ENCODE peak calls at places on chromosomes 7 and 10, in six cellular contexts. One of them, this sample, is unnamed.

GRCh38 chr7:149027055-149027454 is 1.2 kb downstream of the PDIA4 start:
- DNase-seq in cardiac muscle cell: no peak
- DNase-seq in prostate gland: no peak
- DNase-seq in IMR-90: no peak
- DNase-seq in pancreas: no peak
- DNase-seq in fibroblast of lung: no peak
- DNase-seq in this sample: no peak

GRCh38 chr10:3902054-3902808 is 117.2 kb upstream of the KLF6 start:
- DNase-seq in fibroblast of lung: peak
- DNase-seq in cardiac muscle cell: peak
- DNase-seq in IMR-90: no peak
- DNase-seq in prostate gland: no peak
- DNase-seq in pancreas: no peak
- DNase-seq in this sample: no peak

GRCh38 chr7:137440434-137440830 is 96.9 kb upstream of the PTN start:
- DNase-seq in IMR-90: no peak
- DNase-seq in prostate gland: no peak
- DNase-seq in pancreas: no peak
- DNase-seq in cardiac muscle cell: no peak
- DNase-seq in fibroblast of lung: no peak
- DNase-seq in this sample: no peak

GRCh38 chr10:36349445-36350063 is 707.5 kb upstream of the FZD8 start:
- DNase-seq in IMR-90: peak
- DNase-seq in prostate gland: no peak
- DNase-seq in fibroblast of lung: peak
- DNase-seq in pancreas: no peak
- DNase-seq in cardiac muscle cell: peak
- DNase-seq in this sample: no peak

GRCh38 chr7:131170440-131171105 is 157.1 kb upstream of the MKLN1 start:
- DNase-seq in pancreas: no peak
- DNase-seq in cardiac muscle cell: peak
- DNase-seq in IMR-90: peak
- DNase-seq in prostate gland: no peak
- DNase-seq in fibroblast of lung: no peak
- DNase-seq in this sample: no peak

GRCh38 chr7:151348970-151349369 is 7.4 kb downstream of the NUB1 start:
- DNase-seq in fibroblast of lung: no peak
- DNase-seq in pancreas: no peak
- DNase-seq in prostate gland: no peak
- DNase-seq in IMR-90: no peak
- DNase-seq in cardiac muscle cell: no peak
- DNase-seq in this sample: no peak

GRCh38 chr7:94424336-94424735 is 29.6 kb downstream of the COL1A2 start:
- DNase-seq in cardiac muscle cell: no peak
- DNase-seq in IMR-90: no peak
- DNase-seq in prostate gland: no peak
- DNase-seq in fibroblast of lung: no peak
- DNase-seq in pancreas: no peak
- DNase-seq in this sample: no peak

GRCh38 chr10:35386594-35387174 is 50.4 kb downstream of the CCNY start:
- DNase-seq in cardiac muscle cell: peak
- DNase-seq in pancreas: peak
- DNase-seq in IMR-90: peak
- DNase-seq in fibroblast of lung: peak
- DNase-seq in prostate gland: no peak
- DNase-seq in this sample: no peak

GRCh38 chr7:105675873-105676484 is 94.7 kb upstream of the EFCAB10 start:
- DNase-seq in pancreas: peak
- DNase-seq in cardiac muscle cell: no peak
- DNase-seq in fibroblast of lung: no peak
- DNase-seq in prostate gland: no peak
- DNase-seq in IMR-90: no peak
- DNase-seq in this sample: no peak

GRCh38 chr7:33152087-33152486 is 22.7 kb downstream of the BBS9 start:
- DNase-seq in pancreas: no peak
- DNase-seq in prostate gland: no peak
- DNase-seq in fibroblast of lung: no peak
- DNase-seq in IMR-90: no peak
- DNase-seq in cardiac muscle cell: no peak
- DNase-seq in this sample: no peak

GRCh38 chr10:69567920-69568319 is 5.3 kb downstream of the NEUROG3 start:
- DNase-seq in fibroblast of lung: peak
- DNase-seq in IMR-90: peak
- DNase-seq in pancreas: peak
- DNase-seq in cardiac muscle cell: peak
- DNase-seq in prostate gland: no peak
- DNase-seq in this sample: no peak

GRCh38 chr10:3043512-3044368 is 23.6 kb upstream of the PFKP start:
- DNase-seq in IMR-90: peak
- DNase-seq in prostate gland: peak
- DNase-seq in fibroblast of lung: peak
- DNase-seq in pancreas: no peak
- DNase-seq in cardiac muscle cell: peak
- DNase-seq in this sample: no peak

GRCh38 chr10:93813507-93814465 is 56.0 kb downstream of the LGI1 start:
- DNase-seq in fibroblast of lung: peak
- DNase-seq in pancreas: peak
- DNase-seq in IMR-90: peak
- DNase-seq in prostate gland: peak
- DNase-seq in cardiac muscle cell: peak
- DNase-seq in this sample: no peak

GRCh38 chr10:120854388-120854787 is 3.2 kb downstream of the WDR11 start:
- DNase-seq in IMR-90: no peak
- DNase-seq in pancreas: no peak
- DNase-seq in prostate gland: no peak
- DNase-seq in cardiac muscle cell: no peak
- DNase-seq in fibroblast of lung: no peak
- DNase-seq in this sample: no peak

GRCh38 chr10:108050626-108051025 is 886.1 kb upstream of the SORCS1 start:
- DNase-seq in fibroblast of lung: no peak
- DNase-seq in IMR-90: no peak
- DNase-seq in pancreas: no peak
- DNase-seq in prostate gland: no peak
- DNase-seq in cardiac muscle cell: no peak
- DNase-seq in this sample: no peak

GRCh38 chr7:115634633-115635032 is 395.9 kb downstream of the TFEC start:
- DNase-seq in pancreas: no peak
- DNase-seq in fibroblast of lung: peak
- DNase-seq in prostate gland: no peak
- DNase-seq in cardiac muscle cell: peak
- DNase-seq in IMR-90: no peak
- DNase-seq in this sample: no peak

GRCh38 chr7:39130740-39131538 is 153.2 kb downstream of the POU6F2 start:
- DNase-seq in prostate gland: no peak
- DNase-seq in fibroblast of lung: no peak
- DNase-seq in cardiac muscle cell: no peak
- DNase-seq in pancreas: peak
- DNase-seq in IMR-90: no peak
- DNase-seq in this sample: no peak

GRCh38 chr10:3404381-3404780 is 231.8 kb upstream of the PITRM1 start:
- DNase-seq in fibroblast of lung: no peak
- DNase-seq in pancreas: no peak
- DNase-seq in cardiac muscle cell: no peak
- DNase-seq in prostate gland: no peak
- DNase-seq in IMR-90: no peak
- DNase-seq in this sample: no peak

GRCh38 chr7:25615603-25616002 is 387.3 kb upstream of the NPVF start:
- DNase-seq in prostate gland: no peak
- DNase-seq in fibroblast of lung: no peak
- DNase-seq in IMR-90: no peak
- DNase-seq in cardiac muscle cell: no peak
- DNase-seq in pancreas: no peak
- DNase-seq in this sample: no peak

GRCh38 chr10:13420532-13421307 is 72.6 kb upstream of the SEPHS1 start:
- DNase-seq in fibroblast of lung: no peak
- DNase-seq in cardiac muscle cell: no peak
- DNase-seq in IMR-90: no peak
- DNase-seq in pancreas: no peak
- DNase-seq in prostate gland: no peak
- DNase-seq in this sample: no peak

GRCh38 chr7:136687693-136688322 is 180.6 kb upstream of the CHRM2 start:
- DNase-seq in IMR-90: peak
- DNase-seq in pancreas: no peak
- DNase-seq in prostate gland: no peak
- DNase-seq in fibroblast of lung: peak
- DNase-seq in cardiac muscle cell: peak
- DNase-seq in this sample: no peak

DNA sequence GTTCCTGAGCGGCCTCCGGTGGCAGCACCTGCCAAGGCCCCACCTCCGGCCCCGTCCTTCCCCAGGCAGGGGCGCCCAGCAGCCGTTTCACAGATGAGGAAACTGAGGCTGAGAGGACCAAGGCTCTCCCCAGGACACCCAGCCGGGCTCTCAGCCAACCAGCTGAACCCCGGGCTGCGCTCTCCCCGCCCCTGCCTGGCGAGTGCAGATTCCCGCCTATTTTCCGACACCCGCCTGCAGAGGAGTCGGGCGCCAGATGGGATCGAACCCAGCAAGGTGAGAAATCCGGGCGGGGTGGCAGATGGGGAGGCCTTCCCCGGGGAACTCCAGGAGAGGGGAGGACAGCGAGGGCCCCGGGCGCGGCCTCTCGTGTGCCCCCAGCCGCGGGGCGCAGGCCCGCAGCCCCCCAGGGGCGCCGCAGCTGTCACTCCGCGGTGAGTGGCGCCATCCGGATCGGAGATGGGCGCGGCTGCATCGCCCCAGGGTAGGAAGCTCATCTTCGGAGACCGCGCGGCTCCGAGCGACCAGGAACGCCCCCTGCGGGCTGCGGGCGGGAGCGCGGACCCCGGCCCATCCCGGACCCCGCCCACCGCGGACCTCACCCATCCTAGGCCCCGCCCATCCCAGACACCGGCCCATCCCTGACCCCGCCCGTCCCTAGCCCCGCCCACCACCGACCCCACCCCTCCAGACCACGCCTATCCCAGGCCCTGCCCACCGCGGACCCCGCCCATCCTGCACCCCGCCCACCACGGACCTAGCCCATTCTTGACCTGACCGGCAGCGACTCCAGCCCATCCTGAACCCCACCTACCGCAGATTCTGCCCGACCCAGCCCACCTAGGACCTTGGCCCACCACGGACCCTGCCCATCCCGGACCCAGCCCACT is 90.3 kb downstream of the MICALL2 start:
- DNase-seq in fibroblast of lung: no peak
- DNase-seq in cardiac muscle cell: no peak
- DNase-seq in IMR-90: no peak
- DNase-seq in pancreas: no peak
- DNase-seq in prostate gland: no peak
- DNase-seq in this sample: no peak
- TF ChIP-seq CTCF in fibroblast of lung: no peak
- TF ChIP-seq CTCF in cardiac muscle cell: peak
- TF ChIP-seq CTCF in IMR-90: peak
- TF ChIP-seq CTCF in pancreas: no peak
- TF ChIP-seq CTCF in prostate gland: no peak
- TF ChIP-seq CTCF in this sample: no peak

GRCh38 chr7:157605638-157606037 is 268.8 kb downstream of the DNAJB6 start:
- DNase-seq in pancreas: no peak
- DNase-seq in cardiac muscle cell: no peak
- DNase-seq in fibroblast of lung: no peak
- DNase-seq in prostate gland: no peak
- DNase-seq in IMR-90: no peak
- DNase-seq in this sample: no peak
- H3K27ac ChIP-seq in pancreas: no peak
- H3K27ac ChIP-seq in cardiac muscle cell: no peak
- H3K27ac ChIP-seq in fibroblast of lung: no peak
- H3K27ac ChIP-seq in prostate gland: no peak
- H3K27ac ChIP-seq in IMR-90: no peak
- H3K27ac ChIP-seq in this sample: no peak

GRCh38 chr7:45939574-45939973 is 18.5 kb upstream of the IGFBP3 start:
- DNase-seq in prostate gland: no peak
- DNase-seq in pancreas: no peak
- DNase-seq in fibroblast of lung: no peak
- DNase-seq in IMR-90: no peak
- DNase-seq in cardiac muscle cell: no peak
- DNase-seq in this sample: no peak

GRCh38 chr7:45937301-45937700 is 16.2 kb upstream of the IGFBP3 start:
- DNase-seq in fibroblast of lung: no peak
- DNase-seq in IMR-90: no peak
- DNase-seq in pancreas: no peak
- DNase-seq in prostate gland: no peak
- DNase-seq in cardiac muscle cell: no peak
- DNase-seq in this sample: no peak

GRCh38 chr7:45937862-45938261 is 16.8 kb upstream of the IGFBP3 start:
- DNase-seq in prostate gland: no peak
- DNase-seq in fibroblast of lung: no peak
- DNase-seq in pancreas: no peak
- DNase-seq in cardiac muscle cell: no peak
- DNase-seq in IMR-90: no peak
- DNase-seq in this sample: no peak

GRCh38 chr7:45940939-45941338 is 19.9 kb upstream of the IGFBP3 start:
- DNase-seq in cardiac muscle cell: no peak
- DNase-seq in IMR-90: no peak
- DNase-seq in fibroblast of lung: no peak
- DNase-seq in prostate gland: no peak
- DNase-seq in pancreas: no peak
- DNase-seq in this sample: no peak

GRCh38 chr7:45938626-45939302 is 17.7 kb upstream of the IGFBP3 start:
- DNase-seq in pancreas: no peak
- DNase-seq in fibroblast of lung: no peak
- DNase-seq in prostate gland: no peak
- DNase-seq in cardiac muscle cell: no peak
- DNase-seq in IMR-90: no peak
- DNase-seq in this sample: no peak
- TF ChIP-seq CTCF in pancreas: no peak
- TF ChIP-seq CTCF in fibroblast of lung: no peak
- TF ChIP-seq CTCF in prostate gland: no peak
- TF ChIP-seq CTCF in cardiac muscle cell: no peak
- TF ChIP-seq CTCF in IMR-90: peak
- TF ChIP-seq CTCF in this sample: no peak

GRCh38 chr7:139095194-139095659 is 14.3 kb downstream of the ZC3HAV1 start:
- DNase-seq in fibroblast of lung: no peak
- DNase-seq in cardiac muscle cell: no peak
- DNase-seq in pancreas: no peak
- DNase-seq in prostate gland: no peak
- DNase-seq in IMR-90: no peak
- DNase-seq in this sample: no peak
- H3K27ac ChIP-seq in fibroblast of lung: no peak
- H3K27ac ChIP-seq in cardiac muscle cell: no peak
- H3K27ac ChIP-seq in pancreas: no peak
- H3K27ac ChIP-seq in prostate gland: peak
- H3K27ac ChIP-seq in IMR-90: no peak
- H3K27ac ChIP-seq in this sample: peak

DNA sequence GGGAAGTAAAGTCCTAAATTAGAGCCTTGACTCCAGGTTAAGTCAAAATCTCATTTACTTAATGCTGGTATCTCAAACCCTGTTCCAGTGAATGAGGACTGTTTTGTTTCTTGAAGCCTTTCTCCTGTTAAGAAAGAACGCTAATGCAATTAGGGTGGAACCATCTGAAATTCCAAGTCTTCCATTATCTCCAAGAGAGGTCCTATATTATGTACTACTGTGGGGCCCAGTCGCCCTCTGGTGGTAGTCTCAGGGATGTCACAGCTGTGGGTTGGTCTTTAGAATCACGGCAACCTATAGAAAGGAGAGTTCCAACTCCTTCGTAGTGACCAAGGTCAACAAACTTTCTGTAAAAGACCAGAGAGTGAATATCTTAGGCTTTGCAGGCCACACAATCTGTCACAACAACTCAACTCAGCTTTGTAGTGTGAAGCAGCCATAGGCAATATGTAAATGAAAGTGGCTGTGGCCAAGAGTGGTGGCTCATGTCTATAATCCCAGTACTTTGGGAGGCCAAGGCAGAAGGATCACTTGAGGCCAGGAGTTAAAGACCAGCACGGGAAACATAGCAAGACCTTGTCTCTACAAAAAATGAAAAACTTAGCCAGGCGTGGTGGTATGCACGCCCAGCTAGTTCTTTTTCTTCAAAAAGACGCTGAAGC is 9.3 kb downstream of the RPP38 start:
- DNase-seq in IMR-90: peak
- DNase-seq in prostate gland: peak
- DNase-seq in pancreas: peak
- DNase-seq in fibroblast of lung: peak
- DNase-seq in cardiac muscle cell: peak
- DNase-seq in this sample: peak
- TF ChIP-seq CTCF in IMR-90: peak
- TF ChIP-seq CTCF in prostate gland: peak
- TF ChIP-seq CTCF in pancreas: peak
- TF ChIP-seq CTCF in fibroblast of lung: peak
- TF ChIP-seq CTCF in cardiac muscle cell: peak
- TF ChIP-seq CTCF in this sample: peak